ENCODE peak calls at places on chromosomes 13 and 19, in six cellular contexts. I, K, M, W, N and P are unnamed samples.

GRCh38 chr13:32587774-32588165 is 1.5 kb downstream of the PDS5B start:
- DNase-seq in N (no peak), M (no peak), I (no peak), K (no peak), W (no peak), P (no peak)

GRCh38 chr13:45481688-45482087 is 16.9 kb downstream of the COG3 start:
- DNase-seq in K (no peak), M (no peak), N (no peak), I (no peak), W (no peak), P (no peak)

GRCh38 chr19:55304980-55305379 is 20.2 kb downstream of the TMEM150B start:
- DNase-seq in N (no peak), M (no peak), W (no peak), I (no peak), K (no peak), P (no peak)

GRCh38 chr13:74132768-74133656 is 1.2 kb downstream of the KLF12 start:
- DNase-seq in N (no peak), W (peak), K (no peak), I (peak), M (peak), P (peak)

GRCh38 chr13:109159650-109160309 is 530.4 kb downstream of the MYO16 start:
- DNase-seq in W (no peak), M (no peak), K (no peak), N (no peak), I (no peak), P (no peak)

GRCh38 chr13:109275848-109276247 is 510.5 kb downstream of the IRS2 start:
- DNase-seq in K (no peak), M (no peak), N (peak), I (no peak), W (no peak), P (no peak)

GRCh38 chr19:5035817-5036732 is 67.2 kb downstream of the KDM4B start:
- DNase-seq in M (no peak), N (no peak), K (no peak), W (no peak), I (peak), P (no peak)

GRCh38 chr19:40341601-40342482 is 6.4 kb downstream of the C19orf47 start:
- DNase-seq in M (no peak), I (no peak), N (no peak), W (peak), K (no peak), P (no peak)

GRCh38 chr13:27125357-27126282 is 46.0 kb downstream of the USP12 start:
- DNase-seq in W (no peak), I (no peak), M (no peak), K (no peak), N (no peak), P (no peak)

GRCh38 chr19:49718511-49718910 is 27.6 kb downstream of the CPT1C start:
- DNase-seq in N (no peak), W (no peak), I (no peak), K (no peak), M (no peak), P (no peak)